ENCODE peak calls at places on chromosomes 6 and 20, in six cellular contexts. L is AG09309, F is nephron progenitor cell, V is brain microvascular endothelial cell, J is fibroblast of lung, Y is neural progenitor cell. N is an unnamed sample.

GRCh38 chr6:37021356-37022129 is 16.1 kb downstream of the FGD2 start:
- DNase-seq in L (no peak), F (no peak), V (peak; percentile 44), J (peak; percentile 34), Y (peak; percentile 73), N (peak; percentile 88)

GRCh38 chr6:35035481-35036030 is 105.6 kb downstream of the TCP11 start:
- DNase-seq in L (no peak), F (no peak), V (no peak), J (no peak), Y (no peak), N (no peak)

GRCh38 chr6:33746036-33746600 is 587 bp downstream of the IP6K3 start:
- DNase-seq in L (no peak), F (peak; percentile 42), V (peak; percentile 25), J (peak; percentile 56), Y (peak; percentile 57), N (no peak)

GRCh38 chr6:163867518-163868292 is 453.2 kb downstream of the QKI start:
- DNase-seq in L (no peak), F (no peak), V (no peak), J (no peak), Y (peak; percentile 10), N (no peak)

GRCh38 chr6:143969077-143969476 is 39.0 kb downstream of the PLAGL1 start:
- DNase-seq in L (no peak), F (no peak), V (no peak), J (no peak), Y (peak; percentile 45), N (no peak)

GRCh38 chr6:43823879-43824740 is 54.1 kb downstream of the VEGFA start:
- DNase-seq in L (no peak), F (no peak), V (no peak), J (no peak), Y (no peak), N (no peak)

GRCh38 chr20:36574278-36575065 is 1.1 kb downstream of the TGIF2 start:
- DNase-seq in L (no peak), F (peak; percentile 76), V (peak; percentile 50), J (peak; percentile 59), Y (peak; percentile 74), N (peak; percentile 63)

GRCh38 chr6:168387426-168387825 is 53.6 kb upstream of the SMOC2 start:
- DNase-seq in L (no peak), F (no peak), V (no peak), J (no peak), Y (no peak), N (no peak)

GRCh38 chr20:48760403-48760889 is 67.4 kb downstream of the PREX1 start:
- DNase-seq in L (no peak), F (no peak), V (peak; percentile 35), J (peak; percentile 72), Y (no peak), N (peak; percentile 85)

GRCh38 chr6:135941275-135941674 is 89.8 kb downstream of the PDE7B start:
- DNase-seq in L (no peak), F (no peak), V (peak; percentile 25), J (peak; percentile 50), Y (no peak), N (no peak)

GRCh38 chr6:105402090-105402980 is 547 bp downstream of the PREP start:
- DNase-seq in L (no peak), F (peak; percentile 18), V (peak; percentile 31), J (peak; percentile 47), Y (peak; percentile 21), N (peak; percentile 55)

GRCh38 chr6:31169123-31169857 is 1.2 kb downstream of the POU5F1 start:
- DNase-seq in L (no peak), F (no peak), V (no peak), J (no peak), Y (no peak), N (no peak)

GRCh38 chr20:46199198-46199597 is 81.1 kb downstream of the CD40 start:
- DNase-seq in L (no peak), F (peak; percentile 68), V (no peak), J (no peak), Y (peak; percentile 75), N (peak; percentile 42)

GRCh38 chr6:11094411-11094851 is 797 bp downstream of the SMIM13 start:
- DNase-seq in L (no peak), F (peak; percentile 35), V (peak; percentile 36), J (peak; percentile 49), Y (peak; percentile 69), N (peak; percentile 71)

GRCh38 chr6:35213161-35213823 is 464 bp upstream of the SCUBE3 start:
- DNase-seq in L (no peak), F (peak; percentile 90), V (no peak), J (no peak), Y (peak; percentile 97), N (no peak)

GRCh38 chr6:15412767-15413166 is 166.9 kb downstream of the JARID2 start:
- DNase-seq in L (no peak), F (no peak), V (no peak), J (no peak), Y (no peak), N (no peak)

GRCh38 chr20:3924304-3925112 is 35.3 kb downstream of the PANK2 start:
- DNase-seq in L (no peak), F (no peak), V (no peak), J (no peak), Y (no peak), N (no peak)
- TF ChIP-seq CTCF in L (no peak), F (no peak), V (no peak), J (no peak), Y (no peak), N (no peak)

DNA sequence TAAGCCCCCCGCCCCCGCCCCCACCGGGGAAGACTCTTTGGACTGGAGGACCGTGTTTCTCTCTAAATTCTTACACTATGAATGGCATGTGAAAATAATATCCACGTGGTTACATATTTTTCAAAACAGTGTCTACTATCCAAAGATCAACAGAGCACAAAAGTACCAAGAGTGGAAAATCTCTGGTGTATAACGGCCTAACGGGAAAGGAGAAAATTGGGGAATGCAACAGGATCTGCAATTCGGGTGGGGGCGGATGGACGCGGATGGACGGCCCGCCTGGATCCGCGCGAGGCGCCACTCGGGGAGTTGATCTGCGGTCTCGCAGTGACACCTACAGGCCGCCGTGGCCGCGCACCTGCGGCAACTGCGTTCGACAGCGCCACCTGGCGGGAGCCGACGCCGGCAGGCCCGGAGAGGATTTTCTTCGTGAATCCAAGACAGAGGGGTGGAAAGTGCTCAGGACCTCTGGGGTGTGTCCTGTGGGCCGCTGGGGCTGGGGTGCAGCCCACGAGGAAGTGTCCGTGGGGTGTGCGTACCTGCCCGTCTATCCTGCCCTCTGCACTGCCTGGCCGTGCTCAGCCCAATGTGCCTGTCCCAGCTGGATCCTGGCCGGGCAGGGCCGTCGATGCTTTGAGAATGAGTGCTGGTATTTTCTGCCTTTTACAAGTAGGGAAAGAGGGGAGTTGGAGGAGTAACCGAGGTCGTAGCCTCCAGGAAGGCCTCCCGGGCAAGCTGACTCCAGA is 18.6 kb downstream of the ANKRD60 start:
- DNase-seq in L (no peak), F (peak; percentile 97), V (peak; percentile 47), J (peak; percentile 52), Y (peak; percentile 92), N (peak; percentile 90)
- TF ChIP-seq CTCF in L (peak; percentile 100), F (peak; percentile 100), V (peak; percentile 99), J (peak; percentile 100), Y (peak; percentile 100), N (peak; percentile 100)

GRCh38 chr6:82331031-82331773 is 32.4 kb upstream of the TPBG start:
- DNase-seq in L (peak; percentile 74), F (no peak), V (no peak), J (peak; percentile 61), Y (peak; percentile 37), N (no peak)
- TF ChIP-seq CTCF in L (peak; percentile 50), F (no peak), V (peak; percentile 51), J (peak; percentile 40), Y (no peak), N (no peak)

GRCh38 chr6:25052181-25052580 is 116.4 kb upstream of the RIPOR2 start:
- DNase-seq in L (no peak), F (no peak), V (no peak), J (no peak), Y (no peak), N (no peak)

GRCh38 chr6:25051083-25051482 is 115.3 kb upstream of the RIPOR2 start:
- DNase-seq in L (no peak), F (no peak), V (no peak), J (no peak), Y (no peak), N (no peak)

GRCh38 chr6:25053875-25054371 is 118.2 kb upstream of the RIPOR2 start:
- DNase-seq in L (no peak), F (peak; percentile 9), V (no peak), J (peak; percentile 90), Y (no peak), N (peak; percentile 44)

GRCh38 chr6:25046942-25047341 is 111.2 kb upstream of the RIPOR2 start:
- DNase-seq in L (no peak), F (no peak), V (no peak), J (no peak), Y (no peak), N (no peak)

GRCh38 chr6:25050356-25050755 is 114.6 kb upstream of the RIPOR2 start:
- DNase-seq in L (no peak), F (no peak), V (peak; percentile 34), J (peak; percentile 91), Y (no peak), N (peak; percentile 86)
- TF ChIP-seq CTCF in L (no peak), F (no peak), V (no peak), J (no peak), Y (no peak), N (no peak)

DNA sequence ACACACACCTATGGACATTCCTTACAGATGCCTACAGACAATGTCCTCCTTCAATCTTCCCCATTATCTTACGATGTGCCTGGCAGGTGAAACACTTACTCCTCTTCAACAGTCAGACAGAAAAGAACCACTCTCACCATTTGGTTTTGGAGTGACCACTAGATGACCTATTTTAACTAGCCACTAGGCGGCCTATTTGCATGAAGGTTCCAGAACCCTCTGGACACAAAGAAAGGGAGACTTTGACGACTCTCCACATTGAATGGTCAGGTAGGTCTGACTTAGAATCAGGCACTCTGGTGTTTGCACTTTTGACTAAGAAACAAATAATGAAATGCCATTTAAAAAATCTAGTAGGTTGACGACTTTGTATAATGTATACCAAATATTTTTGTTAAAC is 42.0 kb downstream of the PNLDC1 start:
- DNase-seq in L (no peak), F (no peak), V (no peak), J (peak; percentile 4), Y (peak; percentile 28), N (no peak)
- TF ChIP-seq CTCF in L (peak; percentile 46), F (peak; percentile 34), V (peak; percentile 54), J (peak; percentile 45), Y (peak; percentile 49), N (peak; percentile 20)

GRCh38 chr6:74899416-74899815 is 306.4 kb downstream of the COL12A1 start:
- DNase-seq in L (no peak), F (no peak), V (peak; percentile 52), J (peak; percentile 58), Y (no peak), N (no peak)
- TF ChIP-seq CTCF in L (peak; percentile 33), F (no peak), V (peak; percentile 46), J (no peak), Y (peak; percentile 17), N (no peak)

DNA sequence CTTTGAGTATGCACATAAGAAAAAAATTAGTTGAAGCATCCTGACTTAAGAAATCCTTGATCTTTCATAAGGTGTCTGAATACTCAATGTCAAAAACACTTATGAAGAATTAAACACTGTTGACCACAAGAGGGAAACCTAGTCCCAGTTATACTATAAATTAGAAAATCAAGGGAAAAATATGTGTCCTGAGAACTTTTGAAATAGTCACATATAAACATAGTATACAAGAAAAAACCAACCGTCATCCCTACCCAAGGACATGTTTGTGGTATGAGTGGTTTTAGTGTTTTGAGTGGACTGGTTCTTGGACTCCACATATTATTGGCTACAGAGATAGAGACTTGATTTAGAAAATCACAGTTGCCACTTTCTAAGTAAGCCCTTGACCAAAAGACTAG is 7.6 kb upstream of the HLA-DRA start:
- DNase-seq in L (no peak), F (no peak), V (no peak), J (peak; percentile 10), Y (peak; percentile 23), N (no peak)
- TF ChIP-seq CTCF in L (peak; percentile 16), F (peak; percentile 52), V (peak; percentile 16), J (no peak), Y (peak; percentile 66), N (peak; percentile 64)

N was measured in activated CD8-positive, alpha-beta T cell treated with anti-CD3 and anti-CD28 coated beads for 36 hours.